ENCODE peak calls at places on chromosome 5, in four cellular contexts. One of them, this sample, is unnamed.

GRCh38 chr5:58056546-58056945 is 403.3 kb downstream of the PLK2 start:
- DNase-seq in A549: no peak
- DNase-seq in mesenchymal stem cell: no peak
- DNase-seq in endothelial cell of umbilical vein: peak; percentile 90
- DNase-seq in this sample: peak; percentile 55

GRCh38 chr5:58451732-58452565 is 7.9 kb downstream of the PLK2 start:
- DNase-seq in A549: no peak
- DNase-seq in mesenchymal stem cell: no peak
- DNase-seq in endothelial cell of umbilical vein: peak; percentile 48
- DNase-seq in this sample: peak; percentile 41

GRCh38 chr5:158170060-158170459 is 311.1 kb upstream of the CLINT1 start:
- DNase-seq in A549: peak; percentile 18
- DNase-seq in mesenchymal stem cell: no peak
- DNase-seq in endothelial cell of umbilical vein: no peak
- DNase-seq in this sample: no peak

GRCh38 chr5:98308960-98309359 is 464.5 kb upstream of the RGMB start:
- DNase-seq in A549: no peak
- DNase-seq in mesenchymal stem cell: peak; percentile 54
- DNase-seq in endothelial cell of umbilical vein: peak; percentile 82
- DNase-seq in this sample: peak; percentile 76

GRCh38 chr5:43636076-43636475 is 33.1 kb downstream of the NNT start:
- DNase-seq in A549: no peak
- DNase-seq in mesenchymal stem cell: no peak
- DNase-seq in endothelial cell of umbilical vein: no peak
- DNase-seq in this sample: no peak

GRCh38 chr5:123035950-123036390 is 555 bp downstream of the PPIC start:
- DNase-seq in A549: peak; percentile 70
- DNase-seq in mesenchymal stem cell: peak; percentile 57
- DNase-seq in endothelial cell of umbilical vein: peak; percentile 51
- DNase-seq in this sample: peak; percentile 56

GRCh38 chr5:68424799-68425537 is 209.4 kb downstream of the PIK3R1 start:
- DNase-seq in A549: no peak
- DNase-seq in mesenchymal stem cell: peak; percentile 52
- DNase-seq in endothelial cell of umbilical vein: peak; percentile 20
- DNase-seq in this sample: peak; percentile 76

GRCh38 chr5:40746703-40747102 is 9.1 kb downstream of the TTC33 start:
- DNase-seq in A549: peak; percentile 58
- DNase-seq in mesenchymal stem cell: no peak
- DNase-seq in endothelial cell of umbilical vein: peak; percentile 18
- DNase-seq in this sample: peak; percentile 34

GRCh38 chr5:172855597-172856292 is 21.7 kb downstream of the ERGIC1 start:
- DNase-seq in A549: no peak
- DNase-seq in mesenchymal stem cell: no peak
- DNase-seq in endothelial cell of umbilical vein: peak; percentile 84
- DNase-seq in this sample: peak; percentile 62

GRCh38 chr5:175253597-175253996 is 190.4 kb downstream of the DRD1 start:
- DNase-seq in A549: no peak
- DNase-seq in mesenchymal stem cell: no peak
- DNase-seq in endothelial cell of umbilical vein: no peak
- DNase-seq in this sample: peak; percentile 39

GRCh38 chr5:127410906-127411780 is 106.3 kb upstream of the PRRC1 start:
- DNase-seq in A549: no peak
- DNase-seq in mesenchymal stem cell: no peak
- DNase-seq in endothelial cell of umbilical vein: no peak
- DNase-seq in this sample: no peak

GRCh38 chr5:175602171-175602570 is 55.7 kb upstream of the HRH2 start:
- DNase-seq in A549: no peak
- DNase-seq in mesenchymal stem cell: no peak
- DNase-seq in endothelial cell of umbilical vein: no peak
- DNase-seq in this sample: no peak

GRCh38 chr5:172443441-172444109 is 10.8 kb downstream of the SH3PXD2B start:
- DNase-seq in A549: peak; percentile 81
- DNase-seq in mesenchymal stem cell: peak; percentile 86
- DNase-seq in endothelial cell of umbilical vein: peak; percentile 97
- DNase-seq in this sample: peak; percentile 93

GRCh38 chr5:31531543-31531887 is 378 bp downstream of the DROSHA start:
- DNase-seq in A549: peak; percentile 9
- DNase-seq in mesenchymal stem cell: peak; percentile 47
- DNase-seq in endothelial cell of umbilical vein: peak; percentile 40
- DNase-seq in this sample: peak; percentile 10

GRCh38 chr5:140602165-140602564 is 30.8 kb downstream of the CD14 start:
- DNase-seq in A549: no peak
- DNase-seq in mesenchymal stem cell: no peak
- DNase-seq in endothelial cell of umbilical vein: no peak
- DNase-seq in this sample: no peak

GRCh38 chr5:138663009-138663408 is 87.8 kb upstream of the HSPA9 start:
- DNase-seq in A549: no peak
- DNase-seq in mesenchymal stem cell: no peak
- DNase-seq in endothelial cell of umbilical vein: no peak
- DNase-seq in this sample: no peak

GRCh38 chr5:175706499-175706898 is 48.6 kb downstream of the HRH2 start:
- DNase-seq in A549: no peak
- DNase-seq in mesenchymal stem cell: no peak
- DNase-seq in endothelial cell of umbilical vein: no peak
- DNase-seq in this sample: no peak

GRCh38 chr5:83321656-83322055 is 149.9 kb upstream of the VCAN start:
- DNase-seq in A549: no peak
- DNase-seq in mesenchymal stem cell: no peak
- DNase-seq in endothelial cell of umbilical vein: peak; percentile 5
- DNase-seq in this sample: no peak

GRCh38 chr5:150486402-150487198 is 21.3 kb upstream of the NDST1 start:
- DNase-seq in A549: peak; percentile 64
- DNase-seq in mesenchymal stem cell: peak; percentile 74
- DNase-seq in endothelial cell of umbilical vein: peak; percentile 66
- DNase-seq in this sample: peak; percentile 60

GRCh38 chr5:55868846-55869245 is 17.7 kb downstream of the IL31RA start:
- DNase-seq in A549: peak; percentile 91
- DNase-seq in mesenchymal stem cell: peak; percentile 99
- DNase-seq in endothelial cell of umbilical vein: peak; percentile 99
- DNase-seq in this sample: peak; percentile 99

GRCh38 chr5:114179134-114179533 is 182.7 kb upstream of the KCNN2 start:
- DNase-seq in A549: no peak
- DNase-seq in mesenchymal stem cell: no peak
- DNase-seq in endothelial cell of umbilical vein: no peak
- DNase-seq in this sample: no peak

GRCh38 chr5:119379929-119380328 is 24.1 kb downstream of the TNFAIP8 start:
- DNase-seq in A549: no peak
- DNase-seq in mesenchymal stem cell: no peak
- DNase-seq in endothelial cell of umbilical vein: no peak
- DNase-seq in this sample: no peak

GRCh38 chr5:125410501-125411162 is 664.2 kb upstream of the ZNF608 start:
- DNase-seq in A549: no peak
- DNase-seq in mesenchymal stem cell: peak; percentile 57
- DNase-seq in endothelial cell of umbilical vein: peak; percentile 92
- DNase-seq in this sample: peak; percentile 90

GRCh38 chr5:176995122-176995490 is 11.5 kb downstream of the UIMC1 start:
- DNase-seq in A549: no peak
- DNase-seq in mesenchymal stem cell: no peak
- DNase-seq in endothelial cell of umbilical vein: no peak
- DNase-seq in this sample: no peak

GRCh38 chr5:91235194-91235793 is 147.8 kb downstream of the ARRDC3 start:
- DNase-seq in A549: no peak
- DNase-seq in mesenchymal stem cell: no peak
- DNase-seq in endothelial cell of umbilical vein: peak; percentile 39
- DNase-seq in this sample: peak; percentile 25

GRCh38 chr5:90289837-90290236 is 119.7 kb downstream of the CETN3 start:
- DNase-seq in A549: no peak
- DNase-seq in mesenchymal stem cell: no peak
- DNase-seq in endothelial cell of umbilical vein: no peak
- DNase-seq in this sample: peak; percentile 15

GRCh38 chr5:40781843-40782409 is 16.2 kb downstream of the PRKAA1 start:
- DNase-seq in A549: no peak
- DNase-seq in mesenchymal stem cell: peak; percentile 48
- DNase-seq in endothelial cell of umbilical vein: no peak
- DNase-seq in this sample: peak; percentile 83

GRCh38 chr5:133276171-133276570 is 224.4 kb downstream of the HSPA4 start:
- DNase-seq in A549: no peak
- DNase-seq in mesenchymal stem cell: no peak
- DNase-seq in endothelial cell of umbilical vein: no peak
- DNase-seq in this sample: no peak
- H3K4me1 ChIP-seq in A549: peaks cover 5% of the 10 kb centered on the region
- H3K4me1 ChIP-seq in mesenchymal stem cell: peaks cover 8% of the 10 kb centered on the region
- H3K4me1 ChIP-seq in endothelial cell of umbilical vein: no peaks in the 10 kb centered on the region
- H3K4me1 ChIP-seq in this sample: no peaks in the 10 kb centered on the region

GRCh38 chr5:6222121-6222520 is 156.2 kb downstream of the MED10 start:
- DNase-seq in A549: no peak
- DNase-seq in mesenchymal stem cell: no peak
- DNase-seq in endothelial cell of umbilical vein: no peak
- DNase-seq in this sample: no peak
- H3K4me1 ChIP-seq in A549: no peaks in the 10 kb centered on the region
- H3K4me1 ChIP-seq in mesenchymal stem cell: no peaks in the 10 kb centered on the region
- H3K4me1 ChIP-seq in endothelial cell of umbilical vein: no peaks in the 10 kb centered on the region
- H3K4me1 ChIP-seq in this sample: no peaks in the 10 kb centered on the region

DNA sequence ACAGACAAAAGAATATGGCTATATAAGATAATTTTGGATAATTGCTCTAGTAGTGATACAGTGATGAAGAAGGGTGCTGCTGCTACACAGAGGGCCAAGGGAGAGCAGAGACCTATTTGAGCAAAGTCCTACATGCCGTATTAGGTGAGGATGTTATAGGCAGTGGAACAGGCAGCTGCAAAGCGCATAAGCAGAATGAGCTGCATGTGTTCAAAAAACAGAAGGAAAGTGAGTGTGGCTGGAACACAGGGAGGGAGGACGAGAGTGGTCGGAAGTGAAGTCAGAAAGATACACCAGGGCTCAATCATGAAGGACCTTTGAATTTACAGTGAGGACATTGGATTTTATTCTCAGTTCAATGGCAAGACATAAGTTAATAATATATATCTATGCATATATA is 35.4 kb downstream of the ITGA2 start:
- DNase-seq in A549: no peak
- DNase-seq in mesenchymal stem cell: no peak
- DNase-seq in endothelial cell of umbilical vein: no peak
- DNase-seq in this sample: no peak
- H3K4me1 ChIP-seq in A549: peaks cover 61% of the 10 kb centered on the region
- H3K4me1 ChIP-seq in mesenchymal stem cell: peaks cover 4% of the 10 kb centered on the region
- H3K4me1 ChIP-seq in endothelial cell of umbilical vein: peaks cover 38% of the 10 kb centered on the region
- H3K4me1 ChIP-seq in this sample: peaks cover 20% of the 10 kb centered on the region

GRCh38 chr5:38870595-38870994 is 24.8 kb downstream of the OSMR start:
- DNase-seq in A549: no peak
- DNase-seq in mesenchymal stem cell: no peak
- DNase-seq in endothelial cell of umbilical vein: no peak
- DNase-seq in this sample: no peak

GRCh38 chr5:38871790-38872551 is 26.2 kb downstream of the OSMR start:
- DNase-seq in A549: peak; percentile 97
- DNase-seq in mesenchymal stem cell: peak; percentile 99
- DNase-seq in endothelial cell of umbilical vein: peak; percentile 87
- DNase-seq in this sample: peak; percentile 99

GRCh38 chr5:38871211-38871610 is 25.4 kb downstream of the OSMR start:
- DNase-seq in A549: no peak
- DNase-seq in mesenchymal stem cell: peak; percentile 52
- DNase-seq in endothelial cell of umbilical vein: no peak
- DNase-seq in this sample: peak; percentile 74

GRCh38 chr5:38867071-38867790 is 21.4 kb downstream of the OSMR start:
- DNase-seq in A549: no peak
- DNase-seq in mesenchymal stem cell: no peak
- DNase-seq in endothelial cell of umbilical vein: no peak
- DNase-seq in this sample: no peak

DNA sequence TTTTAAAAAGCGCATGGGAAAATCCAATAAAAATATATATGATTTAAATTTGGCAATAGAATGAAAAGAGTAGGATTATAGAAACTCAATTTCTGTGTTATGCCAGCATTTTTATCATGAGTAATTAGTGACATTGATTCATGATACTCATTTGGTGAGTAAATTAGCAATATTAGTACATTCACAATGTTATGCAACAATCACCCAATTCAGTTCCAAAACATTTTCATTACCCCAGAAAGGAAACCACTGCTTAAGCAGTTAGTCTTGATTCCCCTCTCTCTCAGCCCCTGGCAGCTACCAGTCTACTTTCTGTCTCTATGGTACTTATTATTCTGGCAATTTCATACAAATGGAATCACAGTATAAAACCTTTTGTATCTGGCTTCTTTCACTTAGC is 27.0 kb downstream of the OSMR start:
- DNase-seq in A549: no peak
- DNase-seq in mesenchymal stem cell: no peak
- DNase-seq in endothelial cell of umbilical vein: no peak
- DNase-seq in this sample: no peak
- H3K4me1 ChIP-seq in A549: peaks cover 60% of the 10 kb centered on the region
- H3K4me1 ChIP-seq in mesenchymal stem cell: no peaks in the 10 kb centered on the region
- H3K4me1 ChIP-seq in endothelial cell of umbilical vein: peaks cover 13% of the 10 kb centered on the region
- H3K4me1 ChIP-seq in this sample: peaks cover 14% of the 10 kb centered on the region

GRCh38 chr5:160155017-160155725 is 35.9 kb upstream of the PWWP2A start:
- DNase-seq in A549: no peak
- DNase-seq in mesenchymal stem cell: no peak
- DNase-seq in endothelial cell of umbilical vein: no peak
- DNase-seq in this sample: peak; percentile 32

GRCh38 chr5:160158087-160158486 is 38.8 kb upstream of the PWWP2A start:
- DNase-seq in A549: peak; percentile 25
- DNase-seq in mesenchymal stem cell: no peak
- DNase-seq in endothelial cell of umbilical vein: no peak
- DNase-seq in this sample: no peak

GRCh38 chr5:160161626-160162025 is 42.4 kb upstream of the PWWP2A start:
- DNase-seq in A549: no peak
- DNase-seq in mesenchymal stem cell: no peak
- DNase-seq in endothelial cell of umbilical vein: no peak
- DNase-seq in this sample: no peak

GRCh38 chr5:160162910-160163309 is 43.7 kb upstream of the PWWP2A start:
- DNase-seq in A549: no peak
- DNase-seq in mesenchymal stem cell: no peak
- DNase-seq in endothelial cell of umbilical vein: no peak
- DNase-seq in this sample: no peak

GRCh38 chr5:160159991-160160826 is 41.0 kb upstream of the PWWP2A start:
- DNase-seq in A549: no peak
- DNase-seq in mesenchymal stem cell: no peak
- DNase-seq in endothelial cell of umbilical vein: no peak
- DNase-seq in this sample: no peak
- H3K4me1 ChIP-seq in A549: peaks cover 8% of the 10 kb centered on the region
- H3K4me1 ChIP-seq in mesenchymal stem cell: peaks cover 15% of the 10 kb centered on the region
- H3K4me1 ChIP-seq in endothelial cell of umbilical vein: peaks cover 13% of the 10 kb centered on the region
- H3K4me1 ChIP-seq in this sample: peaks cover 6% of the 10 kb centered on the region

DNA sequence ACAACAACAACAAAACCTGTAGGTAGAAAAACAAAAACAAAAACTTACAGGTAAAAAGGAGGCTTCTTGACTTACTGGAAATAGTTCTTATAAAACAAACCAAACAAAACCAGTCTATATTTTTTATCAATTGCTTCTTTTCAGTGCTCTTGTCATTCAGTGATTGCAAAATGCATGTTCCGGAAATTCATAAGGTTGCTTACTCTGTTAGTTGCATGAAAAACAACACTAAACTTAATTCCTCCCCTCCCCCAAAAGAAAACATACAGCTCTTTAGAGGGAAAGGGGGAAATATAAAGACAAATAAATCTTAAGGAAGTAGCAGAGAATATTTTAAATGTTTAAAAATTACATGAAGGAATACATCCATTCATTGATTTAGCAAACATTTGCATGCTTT is 19.1 kb downstream of the CPEB4 start:
- DNase-seq in A549: no peak
- DNase-seq in mesenchymal stem cell: no peak
- DNase-seq in endothelial cell of umbilical vein: no peak
- DNase-seq in this sample: no peak
- H3K4me1 ChIP-seq in A549: peaks cover 52% of the 10 kb centered on the region
- H3K4me1 ChIP-seq in mesenchymal stem cell: peaks cover 2% of the 10 kb centered on the region
- H3K4me1 ChIP-seq in endothelial cell of umbilical vein: peaks cover 15% of the 10 kb centered on the region
- H3K4me1 ChIP-seq in this sample: no peaks in the 10 kb centered on the region